ENCODE peak calls at places on chromosome 10, in six cellular contexts. P is NCI-H1105, Y is heart left ventricle, T is glutamatergic neuron, B is hypothalamus, G is C1 segment of cervical spinal cord. F is an unnamed sample.

GRCh38 chr10:114957673-114958072 is 19.7 kb downstream of the TRUB1 start:
- DNase-seq in T (no peak), B (no peak), Y (no peak), P (no peak), G (no peak), F (no peak)

GRCh38 chr10:117543245-117543998 is 876 bp downstream of the EMX2 start:
- DNase-seq in P (no peak), T (peak), G (no peak), B (no peak), Y (no peak), F (no peak)

GRCh38 chr10:119281581-119282071 is 74.3 kb downstream of the GRK5 start:
- DNase-seq in B (peak), P (peak), T (no peak), Y (peak), G (peak), F (peak)

GRCh38 chr10:68560201-68560915 is at the start of gene TET1:
- DNase-seq in G (peak), B (no peak), T (peak), P (peak), Y (peak), F (peak)

GRCh38 chr10:31262672-31263071 is 56.3 kb upstream of the ZEB1 start:
- DNase-seq in Y (no peak), P (no peak), T (no peak), G (no peak), B (no peak), F (no peak)

GRCh38 chr10:24849537-24850299 is 102.7 kb downstream of the PRTFDC1 start:
- DNase-seq in Y (no peak), G (no peak), B (no peak), T (no peak), P (no peak), F (no peak)

GRCh38 chr10:66591865-66592264 is 334.0 kb upstream of the LRRTM3 start:
- DNase-seq in T (no peak), Y (no peak), P (no peak), B (no peak), G (no peak), F (no peak)

GRCh38 chr10:919481-919880 is 12.0 kb downstream of the LARP4B start:
- DNase-seq in Y (no peak), T (no peak), B (no peak), G (no peak), P (no peak), F (no peak)

GRCh38 chr10:104076743-104077160 is 8.9 kb downstream of the COL17A1 start:
- DNase-seq in G (peak), T (no peak), B (no peak), P (peak), Y (no peak), F (peak)

GRCh38 chr10:71128311-71129010 is 83.9 kb upstream of the UNC5B start:
- DNase-seq in G (no peak), P (no peak), B (no peak), Y (no peak), T (no peak), F (no peak)

GRCh38 chr10:67518756-67519155 is 177.2 kb downstream of the CTNNA3 start:
- DNase-seq in T (no peak), Y (no peak), G (no peak), B (no peak), P (no peak), F (no peak)

GRCh38 chr10:80357000-80357803 is 621 bp downstream of the DYDC2 start:
- DNase-seq in B (no peak), G (no peak), Y (no peak), T (peak), P (peak), F (no peak)

GRCh38 chr10:75399461-75400162 is 2.0 kb downstream of the ZNF503 start:
- DNase-seq in Y (peak), T (peak), G (peak), P (no peak), B (peak), F (peak)

GRCh38 chr10:74012480-74012879 is 14.6 kb downstream of the VCL start:
- DNase-seq in B (no peak), T (no peak), G (no peak), Y (no peak), P (no peak), F (no peak)

GRCh38 chr10:49631975-49632374 is 18.1 kb downstream of the CHAT start:
- DNase-seq in P (no peak), Y (no peak), T (no peak), B (no peak), G (no peak), F (no peak)

GRCh38 chr10:101529720-101530553 is 58.1 kb downstream of the POLL start:
- DNase-seq in P (no peak), B (no peak), G (peak), Y (no peak), T (no peak), F (no peak)

GRCh38 chr10:93198401-93199175 is 124.9 kb downstream of the CYP26A1 start:
- DNase-seq in T (no peak), P (no peak), G (peak), B (no peak), Y (no peak), F (no peak)

GRCh38 chr10:105681051-105681450 is 1040.0 kb downstream of the SORCS3 start:
- DNase-seq in P (no peak), B (no peak), T (no peak), Y (no peak), G (no peak), F (no peak)

GRCh38 chr10:79116801-79117723 is 48.3 kb downstream of the ZMIZ1 start:
- DNase-seq in B (no peak), T (no peak), G (no peak), P (no peak), Y (no peak), F (no peak)

GRCh38 chr10:2990764-2991163 is 76.6 kb upstream of the PFKP start:
- DNase-seq in G (no peak), B (no peak), T (no peak), P (no peak), Y (no peak), F (no peak)

GRCh38 chr10:122557516-122557915 is 3.0 kb upstream of the DMBT1 start:
- DNase-seq in P (no peak), Y (no peak), T (no peak), B (no peak), G (no peak), F (no peak)

GRCh38 chr10:80473096-80473657 is 19.1 kb downstream of the TSPAN14 start:
- DNase-seq in T (no peak), P (no peak), Y (no peak), B (no peak), G (no peak), F (no peak)

F was measured in substantia nigra.